ENCODE peak calls at places on chromosomes 12 and 14, in ten cellular contexts. J, U, Q, O, P, Y, C, A, D and L are unnamed samples.
A peak's percentile ranks its signal among the peaks of the same experiment; 100 is the strongest.

GRCh38 chr14:23202001-23202400 is 18.5 kb upstream of the SLC7A8 start:
- DNase-seq in J (no peak), U (no peak), Q (no peak), O (no peak), P (no peak), Y (no peak), C (no peak), A (no peak), D (no peak), L (no peak)

GRCh38 chr14:54877703-54878021 is 25.0 kb downstream of the GCH1 start:
- DNase-seq in J (no peak), U (no peak), Q (no peak), O (no peak), P (no peak), Y (no peak), C (no peak), A (no peak), D (no peak), L (no peak)

GRCh38 chr14:101467181-101467926 is 93.9 kb upstream of the DIO3 start:
- DNase-seq in J (peak; percentile 27), U (no peak), Q (no peak), O (no peak), P (no peak), Y (no peak), C (no peak), A (no peak), D (no peak), L (no peak)

GRCh38 chr12:120224304-120225199 is 23.6 kb upstream of the RPLP0 start:
- DNase-seq in J (peak; percentile 82), U (no peak), Q (no peak), O (peak; percentile 86), P (no peak), Y (no peak), C (peak; percentile 92), A (peak; percentile 65), D (no peak), L (peak; percentile 34)

GRCh38 chr12:10861366-10861765 is 12.1 kb upstream of the PRR4 start:
- DNase-seq in J (no peak), U (no peak), Q (no peak), O (no peak), P (no peak), Y (no peak), C (no peak), A (no peak), D (no peak), L (no peak)

GRCh38 chr12:26126340-26127284 is 1.8 kb upstream of the BHLHE41 start:
- DNase-seq in J (peak; percentile 93), U (peak; percentile 87), Q (peak; percentile 78), O (peak; percentile 87), P (peak; percentile 28), Y (peak; percentile 34), C (peak; percentile 91), A (peak; percentile 91), D (peak; percentile 85), L (peak; percentile 49)

GRCh38 chr12:49031573-49032161 is 13.1 kb upstream of the PRKAG1 start:
- DNase-seq in J (no peak), U (peak; percentile 13), Q (peak; percentile 19), O (no peak), P (no peak), Y (no peak), C (peak; percentile 7), A (no peak), D (no peak), L (no peak)

GRCh38 chr12:70722584-70723343 is 85.5 kb upstream of the PTPRB start:
- DNase-seq in J (no peak), U (no peak), Q (no peak), O (no peak), P (no peak), Y (no peak), C (no peak), A (no peak), D (no peak), L (peak; percentile 18)

GRCh38 chr12:14995583-14996425 is 23.0 kb downstream of the PDE6H start:
- DNase-seq in J (no peak), U (no peak), Q (no peak), O (no peak), P (peak; percentile 52), Y (no peak), C (no peak), A (no peak), D (no peak), L (peak; percentile 77)

GRCh38 chr14:101719045-101719645 is 42.4 kb upstream of the PPP2R5C start:
- DNase-seq in J (no peak), U (no peak), Q (no peak), O (no peak), P (no peak), Y (no peak), C (no peak), A (no peak), D (no peak), L (no peak)

GRCh38 chr12:19757317-19757877 is 318.1 kb downstream of the AEBP2 start:
- DNase-seq in J (no peak), U (no peak), Q (no peak), O (no peak), P (no peak), Y (no peak), C (no peak), A (no peak), D (no peak), L (peak; percentile 11)

GRCh38 chr12:19978193-19978592 is 390.1 kb upstream of the PDE3A start:
- DNase-seq in J (no peak), U (no peak), Q (no peak), O (no peak), P (no peak), Y (no peak), C (no peak), A (no peak), D (no peak), L (no peak)

GRCh38 chr12:115035536-115036107 is 351.6 kb upstream of the TBX3 start:
- DNase-seq in J (no peak), U (no peak), Q (no peak), O (no peak), P (no peak), Y (no peak), C (no peak), A (no peak), D (no peak), L (no peak)

GRCh38 chr14:99982449-99983250 is 82.6 kb upstream of the EVL start:
- DNase-seq in J (no peak), U (peak; percentile 55), Q (no peak), O (peak; percentile 53), P (peak; percentile 39), Y (no peak), C (peak; percentile 50), A (no peak), D (peak; percentile 61), L (peak; percentile 72)

GRCh38 chr14:56325251-56325839 is 207.1 kb downstream of the PELI2 start:
- DNase-seq in J (no peak), U (no peak), Q (no peak), O (no peak), P (no peak), Y (no peak), C (no peak), A (no peak), D (no peak), L (no peak)

GRCh38 chr14:33950320-33951182 is at the start of gene EGLN3:
- DNase-seq in J (peak; percentile 90), U (peak; percentile 94), Q (peak; percentile 94), O (peak; percentile 93), P (peak; percentile 55), Y (no peak), C (peak; percentile 92), A (peak; percentile 94), D (peak; percentile 81), L (peak; percentile 85)
- TF ChIP-seq POLR2A in J (no peak), U (peak; percentile 99), Q (peak; percentile 87), O (peak; percentile 98), P (peak; percentile 100), Y (peak; percentile 94), C (peak; percentile 96), A (peak; percentile 99), D (peak; percentile 58), L (peak; percentile 79)

DNA sequence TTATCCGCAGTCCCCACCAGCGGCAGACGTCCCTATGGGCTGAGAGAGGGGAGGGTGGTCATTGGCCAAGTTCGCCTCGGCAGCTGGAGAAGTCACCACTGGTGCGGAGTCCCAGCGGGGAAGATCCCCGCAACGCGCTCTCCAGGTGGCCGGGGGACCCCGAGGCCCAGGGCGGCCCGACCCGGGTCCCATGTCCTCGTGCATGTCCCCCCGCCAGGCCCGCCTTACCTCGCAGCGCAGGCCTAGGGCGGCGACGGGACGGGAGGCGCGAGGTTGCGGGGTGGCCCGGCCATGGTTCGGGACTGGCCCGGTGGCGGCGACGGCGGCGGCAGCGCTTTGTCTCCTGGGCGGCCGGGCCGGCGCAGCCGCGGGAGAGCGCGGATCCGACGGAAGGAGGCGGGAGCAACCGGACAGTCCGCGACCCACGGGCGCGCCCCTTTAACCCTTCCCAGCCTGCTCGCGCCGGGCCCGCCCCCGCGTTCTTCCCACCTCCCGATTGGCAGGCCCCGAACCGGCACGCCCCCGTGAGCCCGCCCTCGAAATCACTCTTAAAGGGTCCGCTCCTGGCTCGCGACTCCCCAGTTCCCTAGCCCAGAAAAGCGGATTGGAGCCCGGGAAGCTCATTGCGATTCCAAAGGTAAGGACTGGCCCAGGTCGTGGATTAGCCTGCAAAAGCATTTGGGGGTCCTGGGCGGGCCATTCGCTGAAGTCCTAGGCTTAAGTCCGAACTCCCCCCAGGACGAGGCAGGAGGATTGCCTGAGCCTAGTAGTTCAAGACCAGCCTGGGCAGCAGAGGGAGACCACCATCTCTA is at the start of gene PHETA1:
- DNase-seq in J (peak; percentile 95), U (peak; percentile 95), Q (peak; percentile 96), O (peak; percentile 96), P (peak; percentile 82), Y (peak; percentile 46), C (peak; percentile 96), A (peak; percentile 97), D (peak; percentile 93), L (peak; percentile 84)
- TF ChIP-seq POLR2A in J (no peak), U (peak; percentile 65), Q (peak; percentile 91), O (peak; percentile 51), P (peak; percentile 91), Y (peak; percentile 55), C (peak; percentile 70), A (no peak), D (peak; percentile 47), L (no peak)

DNA sequence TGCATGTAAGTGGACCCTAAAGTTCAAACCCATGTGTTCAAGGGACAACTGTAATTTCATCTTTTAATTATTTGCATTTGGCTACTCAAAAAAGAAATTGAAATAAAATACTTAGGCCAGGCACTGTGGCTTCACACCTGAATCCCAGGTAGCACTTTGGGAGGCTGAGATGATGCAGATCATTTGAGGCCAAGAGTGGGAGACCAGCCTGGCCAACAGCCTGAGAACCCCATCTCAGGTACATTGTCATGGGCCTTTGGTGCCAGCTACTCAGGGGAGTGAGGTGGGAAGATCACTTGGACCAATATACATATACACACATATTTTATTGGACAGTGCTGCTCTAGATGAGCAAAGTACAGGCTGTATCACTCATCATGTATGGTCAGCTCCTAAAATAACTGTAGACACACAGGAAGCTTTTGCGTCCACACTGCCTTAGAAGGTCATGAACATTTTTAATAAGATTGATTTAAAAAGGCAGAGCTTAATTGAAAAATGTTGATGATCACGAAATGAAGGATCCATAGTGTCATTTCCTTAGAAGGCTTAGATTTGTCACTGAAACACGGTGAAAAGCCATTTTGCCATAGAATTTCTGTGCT is 2.5 kb upstream of the ZCCHC8 start:
- DNase-seq in J (no peak), U (no peak), Q (no peak), O (no peak), P (no peak), Y (no peak), C (no peak), A (no peak), D (no peak), L (no peak)
- TF ChIP-seq POLR2A in J (no peak), U (no peak), Q (no peak), O (no peak), P (no peak), Y (no peak), C (no peak), A (no peak), D (no peak), L (no peak)

GRCh38 chr14:91114079-91115065 is 499 bp downstream of the DGLUCY start:
- DNase-seq in J (peak; percentile 85), U (peak; percentile 34), Q (peak; percentile 41), O (peak; percentile 75), P (peak; percentile 79), Y (peak; percentile 39), C (peak; percentile 72), A (no peak), D (peak; percentile 29), L (peak; percentile 86)
- TF ChIP-seq POLR2A in J (peak; percentile 20), U (peak; percentile 35), Q (peak; percentile 62), O (peak; percentile 67), P (peak; percentile 71), Y (peak; percentile 68), C (peak; percentile 73), A (no peak), D (no peak), L (peak; percentile 67)